ENCODE peak calls at places on chromosomes 12 and 14, in nine cellular contexts. One of them, this sample, is unnamed.

GRCh38 chr14:105063041-105063440 is 2.2 kb downstream of the GPR132 start:
- DNase-seq in cardiac fibroblast: no peak
- DNase-seq in kidney: peak
- DNase-seq in fibroblast of lung: no peak
- DNase-seq in sigmoid colon: no peak
- DNase-seq in fibroblast of the aortic adventitia: no peak
- DNase-seq in lower lobe of right lung: no peak
- DNase-seq in choroid plexus epithelial cell: no peak
- DNase-seq in cardiac muscle cell: no peak
- DNase-seq in this sample: no peak

GRCh38 chr14:78835052-78835451 is 664.9 kb downstream of the NRXN3 start:
- DNase-seq in cardiac fibroblast: no peak
- DNase-seq in kidney: no peak
- DNase-seq in fibroblast of lung: no peak
- DNase-seq in sigmoid colon: no peak
- DNase-seq in fibroblast of the aortic adventitia: no peak
- DNase-seq in lower lobe of right lung: no peak
- DNase-seq in choroid plexus epithelial cell: no peak
- DNase-seq in cardiac muscle cell: no peak
- DNase-seq in this sample: no peak

GRCh38 chr12:116661341-116661740 is 76.5 kb downstream of the SPRING1 start:
- DNase-seq in cardiac fibroblast: no peak
- DNase-seq in kidney: no peak
- DNase-seq in fibroblast of lung: no peak
- DNase-seq in sigmoid colon: no peak
- DNase-seq in fibroblast of the aortic adventitia: no peak
- DNase-seq in lower lobe of right lung: no peak
- DNase-seq in choroid plexus epithelial cell: no peak
- DNase-seq in cardiac muscle cell: no peak
- DNase-seq in this sample: no peak

GRCh38 chr12:92138626-92139025 is 7.0 kb downstream of the BTG1 start:
- DNase-seq in cardiac fibroblast: peak
- DNase-seq in kidney: no peak
- DNase-seq in fibroblast of lung: no peak
- DNase-seq in sigmoid colon: no peak
- DNase-seq in fibroblast of the aortic adventitia: no peak
- DNase-seq in lower lobe of right lung: no peak
- DNase-seq in choroid plexus epithelial cell: no peak
- DNase-seq in cardiac muscle cell: no peak
- DNase-seq in this sample: no peak

GRCh38 chr12:54622463-54623183 is 12.1 kb downstream of the LACRT start:
- DNase-seq in cardiac fibroblast: peak
- DNase-seq in kidney: no peak
- DNase-seq in fibroblast of lung: no peak
- DNase-seq in sigmoid colon: no peak
- DNase-seq in fibroblast of the aortic adventitia: no peak
- DNase-seq in lower lobe of right lung: no peak
- DNase-seq in choroid plexus epithelial cell: peak
- DNase-seq in cardiac muscle cell: peak
- DNase-seq in this sample: no peak

GRCh38 chr14:46322076-46322475 is 329.5 kb downstream of the RPL10L start:
- DNase-seq in cardiac fibroblast: no peak
- DNase-seq in kidney: no peak
- DNase-seq in fibroblast of lung: no peak
- DNase-seq in sigmoid colon: no peak
- DNase-seq in fibroblast of the aortic adventitia: no peak
- DNase-seq in lower lobe of right lung: no peak
- DNase-seq in choroid plexus epithelial cell: no peak
- DNase-seq in cardiac muscle cell: no peak
- DNase-seq in this sample: no peak

GRCh38 chr12:111183094-111183493 is 185.8 kb downstream of the PHETA1 start:
- DNase-seq in cardiac fibroblast: no peak
- DNase-seq in kidney: no peak
- DNase-seq in fibroblast of lung: no peak
- DNase-seq in sigmoid colon: no peak
- DNase-seq in fibroblast of the aortic adventitia: no peak
- DNase-seq in lower lobe of right lung: no peak
- DNase-seq in choroid plexus epithelial cell: no peak
- DNase-seq in cardiac muscle cell: no peak
- DNase-seq in this sample: no peak

GRCh38 chr12:124904306-124905098 is 9.9 kb downstream of the UBC start:
- DNase-seq in cardiac fibroblast: peak
- DNase-seq in kidney: peak
- DNase-seq in fibroblast of lung: peak
- DNase-seq in sigmoid colon: peak
- DNase-seq in fibroblast of the aortic adventitia: peak
- DNase-seq in lower lobe of right lung: peak
- DNase-seq in choroid plexus epithelial cell: peak
- DNase-seq in cardiac muscle cell: peak
- DNase-seq in this sample: peak

GRCh38 chr12:128047266-128048060 is 219.5 kb upstream of the TMEM132C start:
- DNase-seq in cardiac fibroblast: no peak
- DNase-seq in kidney: no peak
- DNase-seq in fibroblast of lung: no peak
- DNase-seq in sigmoid colon: no peak
- DNase-seq in fibroblast of the aortic adventitia: no peak
- DNase-seq in lower lobe of right lung: no peak
- DNase-seq in choroid plexus epithelial cell: no peak
- DNase-seq in cardiac muscle cell: no peak
- DNase-seq in this sample: no peak

GRCh38 chr14:78136695-78137094 is 33.5 kb upstream of the NRXN3 start:
- DNase-seq in cardiac fibroblast: no peak
- DNase-seq in kidney: no peak
- DNase-seq in fibroblast of lung: peak
- DNase-seq in sigmoid colon: no peak
- DNase-seq in fibroblast of the aortic adventitia: no peak
- DNase-seq in lower lobe of right lung: no peak
- DNase-seq in choroid plexus epithelial cell: no peak
- DNase-seq in cardiac muscle cell: no peak
- DNase-seq in this sample: no peak

GRCh38 chr14:85508863-85509262 is 21.1 kb upstream of the FLRT2 start:
- DNase-seq in cardiac fibroblast: no peak
- DNase-seq in kidney: no peak
- DNase-seq in fibroblast of lung: no peak
- DNase-seq in sigmoid colon: no peak
- DNase-seq in fibroblast of the aortic adventitia: no peak
- DNase-seq in lower lobe of right lung: no peak
- DNase-seq in choroid plexus epithelial cell: no peak
- DNase-seq in cardiac muscle cell: no peak
- DNase-seq in this sample: no peak

GRCh38 chr12:52650520-52651081 is 1.4 kb downstream of the KRT2 start:
- DNase-seq in cardiac fibroblast: no peak
- DNase-seq in kidney: no peak
- DNase-seq in fibroblast of lung: no peak
- DNase-seq in sigmoid colon: no peak
- DNase-seq in fibroblast of the aortic adventitia: no peak
- DNase-seq in lower lobe of right lung: no peak
- DNase-seq in choroid plexus epithelial cell: no peak
- DNase-seq in cardiac muscle cell: no peak
- DNase-seq in this sample: no peak

GRCh38 chr12:38776657-38777056 is 128.7 kb downstream of the CPNE8 start:
- DNase-seq in cardiac fibroblast: peak
- DNase-seq in kidney: no peak
- DNase-seq in fibroblast of lung: no peak
- DNase-seq in sigmoid colon: no peak
- DNase-seq in fibroblast of the aortic adventitia: no peak
- DNase-seq in lower lobe of right lung: no peak
- DNase-seq in choroid plexus epithelial cell: peak
- DNase-seq in cardiac muscle cell: peak
- DNase-seq in this sample: no peak

GRCh38 chr12:111574797-111575443 is 24.2 kb downstream of the ATXN2 start:
- DNase-seq in cardiac fibroblast: no peak
- DNase-seq in kidney: no peak
- DNase-seq in fibroblast of lung: no peak
- DNase-seq in sigmoid colon: no peak
- DNase-seq in fibroblast of the aortic adventitia: no peak
- DNase-seq in lower lobe of right lung: no peak
- DNase-seq in choroid plexus epithelial cell: no peak
- DNase-seq in cardiac muscle cell: no peak
- DNase-seq in this sample: no peak

GRCh38 chr12:122978507-122978955 is 1.9 kb upstream of the ARL6IP4 start:
- DNase-seq in cardiac fibroblast: no peak
- DNase-seq in kidney: peak
- DNase-seq in fibroblast of lung: no peak
- DNase-seq in sigmoid colon: no peak
- DNase-seq in fibroblast of the aortic adventitia: no peak
- DNase-seq in lower lobe of right lung: no peak
- DNase-seq in choroid plexus epithelial cell: no peak
- DNase-seq in cardiac muscle cell: no peak
- DNase-seq in this sample: no peak

GRCh38 chr14:61965030-61965745 is 203.0 kb downstream of the SNAPC1 start:
- DNase-seq in cardiac fibroblast: peak
- DNase-seq in kidney: no peak
- DNase-seq in fibroblast of lung: peak
- DNase-seq in sigmoid colon: no peak
- DNase-seq in fibroblast of the aortic adventitia: peak
- DNase-seq in lower lobe of right lung: no peak
- DNase-seq in choroid plexus epithelial cell: peak
- DNase-seq in cardiac muscle cell: peak
- DNase-seq in this sample: peak

GRCh38 chr14:68556253-68556652 is 236.6 kb downstream of the ZFP36L1 start:
- DNase-seq in cardiac fibroblast: no peak
- DNase-seq in kidney: no peak
- DNase-seq in fibroblast of lung: no peak
- DNase-seq in sigmoid colon: no peak
- DNase-seq in fibroblast of the aortic adventitia: no peak
- DNase-seq in lower lobe of right lung: no peak
- DNase-seq in choroid plexus epithelial cell: no peak
- DNase-seq in cardiac muscle cell: no peak
- DNase-seq in this sample: no peak
- TF ChIP-seq CTCF in cardiac fibroblast: no peak
- TF ChIP-seq CTCF in kidney: no peak
- TF ChIP-seq CTCF in fibroblast of lung: no peak
- TF ChIP-seq CTCF in sigmoid colon: no peak
- TF ChIP-seq CTCF in fibroblast of the aortic adventitia: no peak
- TF ChIP-seq CTCF in lower lobe of right lung: no peak
- TF ChIP-seq CTCF in choroid plexus epithelial cell: no peak
- TF ChIP-seq CTCF in cardiac muscle cell: no peak
- TF ChIP-seq CTCF in this sample: no peak

GRCh38 chr14:99925471-99925870 is 132.3 kb downstream of the EML1 start:
- DNase-seq in cardiac fibroblast: no peak
- DNase-seq in kidney: no peak
- DNase-seq in fibroblast of lung: no peak
- DNase-seq in sigmoid colon: no peak
- DNase-seq in fibroblast of the aortic adventitia: no peak
- DNase-seq in lower lobe of right lung: no peak
- DNase-seq in choroid plexus epithelial cell: no peak
- DNase-seq in cardiac muscle cell: no peak
- DNase-seq in this sample: no peak

GRCh38 chr14:99930420-99931274 is 134.6 kb upstream of the EVL start:
- DNase-seq in cardiac fibroblast: peak
- DNase-seq in kidney: no peak
- DNase-seq in fibroblast of lung: peak
- DNase-seq in sigmoid colon: no peak
- DNase-seq in fibroblast of the aortic adventitia: peak
- DNase-seq in lower lobe of right lung: no peak
- DNase-seq in choroid plexus epithelial cell: no peak
- DNase-seq in cardiac muscle cell: no peak
- DNase-seq in this sample: no peak

GRCh38 chr14:99931308-99931707 is 133.9 kb upstream of the EVL start:
- DNase-seq in cardiac fibroblast: no peak
- DNase-seq in kidney: no peak
- DNase-seq in fibroblast of lung: no peak
- DNase-seq in sigmoid colon: no peak
- DNase-seq in fibroblast of the aortic adventitia: no peak
- DNase-seq in lower lobe of right lung: no peak
- DNase-seq in choroid plexus epithelial cell: no peak
- DNase-seq in cardiac muscle cell: no peak
- DNase-seq in this sample: no peak

GRCh38 chr14:99928963-99929362 is 135.8 kb downstream of the EML1 start:
- DNase-seq in cardiac fibroblast: no peak
- DNase-seq in kidney: no peak
- DNase-seq in fibroblast of lung: no peak
- DNase-seq in sigmoid colon: no peak
- DNase-seq in fibroblast of the aortic adventitia: no peak
- DNase-seq in lower lobe of right lung: no peak
- DNase-seq in choroid plexus epithelial cell: peak
- DNase-seq in cardiac muscle cell: peak
- DNase-seq in this sample: no peak

GRCh38 chr14:99929601-99930000 is 135.6 kb upstream of the EVL start:
- DNase-seq in cardiac fibroblast: no peak
- DNase-seq in kidney: no peak
- DNase-seq in fibroblast of lung: no peak
- DNase-seq in sigmoid colon: no peak
- DNase-seq in fibroblast of the aortic adventitia: no peak
- DNase-seq in lower lobe of right lung: no peak
- DNase-seq in choroid plexus epithelial cell: no peak
- DNase-seq in cardiac muscle cell: no peak
- DNase-seq in this sample: no peak
- TF ChIP-seq CTCF in cardiac fibroblast: no peak
- TF ChIP-seq CTCF in kidney: no peak
- TF ChIP-seq CTCF in fibroblast of lung: no peak
- TF ChIP-seq CTCF in sigmoid colon: no peak
- TF ChIP-seq CTCF in fibroblast of the aortic adventitia: no peak
- TF ChIP-seq CTCF in lower lobe of right lung: no peak
- TF ChIP-seq CTCF in choroid plexus epithelial cell: no peak
- TF ChIP-seq CTCF in cardiac muscle cell: no peak
- TF ChIP-seq CTCF in this sample: no peak

GRCh38 chr14:102504951-102505600 is 4.5 kb downstream of the ANKRD9 start:
- DNase-seq in cardiac fibroblast: no peak
- DNase-seq in kidney: no peak
- DNase-seq in fibroblast of lung: no peak
- DNase-seq in sigmoid colon: no peak
- DNase-seq in fibroblast of the aortic adventitia: no peak
- DNase-seq in lower lobe of right lung: no peak
- DNase-seq in choroid plexus epithelial cell: no peak
- DNase-seq in cardiac muscle cell: no peak
- DNase-seq in this sample: no peak
- TF ChIP-seq CTCF in cardiac fibroblast: no peak
- TF ChIP-seq CTCF in kidney: no peak
- TF ChIP-seq CTCF in fibroblast of lung: no peak
- TF ChIP-seq CTCF in sigmoid colon: no peak
- TF ChIP-seq CTCF in fibroblast of the aortic adventitia: no peak
- TF ChIP-seq CTCF in lower lobe of right lung: no peak
- TF ChIP-seq CTCF in choroid plexus epithelial cell: no peak
- TF ChIP-seq CTCF in cardiac muscle cell: no peak
- TF ChIP-seq CTCF in this sample: no peak

GRCh38 chr12:102659200-102659911 is 179.0 kb upstream of the IGF1 start:
- DNase-seq in cardiac fibroblast: no peak
- DNase-seq in kidney: no peak
- DNase-seq in fibroblast of lung: no peak
- DNase-seq in sigmoid colon: no peak
- DNase-seq in fibroblast of the aortic adventitia: no peak
- DNase-seq in lower lobe of right lung: no peak
- DNase-seq in choroid plexus epithelial cell: no peak
- DNase-seq in cardiac muscle cell: no peak
- DNase-seq in this sample: no peak
- TF ChIP-seq CTCF in cardiac fibroblast: no peak
- TF ChIP-seq CTCF in kidney: peak
- TF ChIP-seq CTCF in fibroblast of lung: no peak
- TF ChIP-seq CTCF in sigmoid colon: no peak
- TF ChIP-seq CTCF in fibroblast of the aortic adventitia: no peak
- TF ChIP-seq CTCF in lower lobe of right lung: no peak
- TF ChIP-seq CTCF in choroid plexus epithelial cell: peak
- TF ChIP-seq CTCF in cardiac muscle cell: no peak
- TF ChIP-seq CTCF in this sample: no peak